ENCODE peak calls at places on chromosome 7, in five cellular contexts. G is endodermal cell; A is CD4-positive, alpha-beta memory T cell; N is upper lobe of right lung; V is cardiac muscle cell. W is an unnamed sample.

GRCh38 chr7:2001601-2002442 is 230.9 kb downstream of the MAD1L1 start:
- DNase-seq in G (no peak), A (no peak), N (peak; percentile 56), V (no peak), W (no peak)

GRCh38 chr7:73308074-73308664 is 457 bp downstream of the NSUN5 start:
- DNase-seq in G (peak; percentile 71), A (no peak), N (peak; percentile 71), V (no peak), W (peak; percentile 55)

GRCh38 chr7:104955276-104955675 is 58.7 kb upstream of the KMT2E start:
- DNase-seq in G (no peak), A (no peak), N (no peak), V (no peak), W (no peak)

GRCh38 chr7:30932562-30932961 is 20.9 kb downstream of the AQP1 start:
- DNase-seq in G (no peak), A (no peak), N (no peak), V (no peak), W (no peak)

GRCh38 chr7:11749629-11750028 is 82.4 kb downstream of the THSD7A start:
- DNase-seq in G (no peak), A (no peak), N (no peak), V (no peak), W (no peak)

GRCh38 chr7:87416682-87417587 is 58.5 kb downstream of the ABCB4 start:
- DNase-seq in G (peak; percentile 88), A (peak; percentile 62), N (no peak), V (peak; percentile 76), W (peak; percentile 87)

GRCh38 chr7:33961948-33962347 is 56.6 kb downstream of the BMPER start:
- DNase-seq in G (no peak), A (no peak), N (no peak), V (no peak), W (no peak)

GRCh38 chr7:39761435-39761834 is 138.1 kb downstream of the RALA start:
- DNase-seq in G (no peak), A (no peak), N (no peak), V (no peak), W (no peak)

GRCh38 chr7:47581442-47581820 is 480 bp downstream of the TNS3 start:
- DNase-seq in G (peak; percentile 77), A (no peak), N (peak; percentile 73), V (peak; percentile 48), W (peak; percentile 74)

GRCh38 chr7:110043514-110043913 is 1047.4 kb upstream of the LRRN3 start:
- DNase-seq in G (no peak), A (no peak), N (no peak), V (no peak), W (no peak)

GRCh38 chr7:139699640-139700504 is 77.9 kb downstream of the HIPK2 start:
- DNase-seq in G (peak; percentile 82), A (no peak), N (no peak), V (no peak), W (peak; percentile 30)

GRCh38 chr7:26449175-26450165 is 157.8 kb downstream of the SNX10 start:
- DNase-seq in G (no peak), A (no peak), N (no peak), V (no peak), W (no peak)

GRCh38 chr7:24419070-24419469 is 135.1 kb downstream of the NPY start:
- DNase-seq in G (no peak), A (no peak), N (no peak), V (no peak), W (no peak)

GRCh38 chr7:55127622-55128081 is 108.8 kb downstream of the EGFR start:
- DNase-seq in G (no peak), A (no peak), N (no peak), V (no peak), W (no peak)

GRCh38 chr7:47587389-47587788 is 5.5 kb upstream of the TNS3 start:
- DNase-seq in G (no peak), A (no peak), N (peak; percentile 82), V (no peak), W (no peak)

GRCh38 chr7:376306-376969 is 86.5 kb downstream of the FOXL3 start:
- DNase-seq in G (peak; percentile 54), A (peak; percentile 23), N (peak; percentile 62), V (no peak), W (no peak)

GRCh38 chr7:91164948-91165845 is 99.0 kb upstream of the FZD1 start:
- DNase-seq in G (no peak), A (no peak), N (no peak), V (no peak), W (no peak)

GRCh38 chr7:139937685-139938084 is 108.6 kb downstream of the TBXAS1 start:
- DNase-seq in G (no peak), A (no peak), N (no peak), V (no peak), W (no peak)

GRCh38 chr7:28685291-28685659 is 272.9 kb downstream of the TRIL start:
- DNase-seq in G (peak; percentile 59), A (no peak), N (no peak), V (no peak), W (peak; percentile 47)

GRCh38 chr7:24227603-24228359 is 56.2 kb upstream of the NPY start:
- DNase-seq in G (no peak), A (peak; percentile 48), N (no peak), V (no peak), W (no peak)

GRCh38 chr7:18574235-18574540 is 78.6 kb downstream of the HDAC9 start:
- DNase-seq in G (no peak), A (no peak), N (no peak), V (no peak), W (no peak)

GRCh38 chr7:18572885-18573284 is 77.3 kb downstream of the HDAC9 start:
- DNase-seq in G (no peak), A (no peak), N (no peak), V (no peak), W (no peak)

GRCh38 chr7:18574676-18575075 is 79.1 kb downstream of the HDAC9 start:
- DNase-seq in G (no peak), A (peak; percentile 23), N (no peak), V (no peak), W (no peak)

GRCh38 chr7:18575989-18576572 is 80.5 kb downstream of the HDAC9 start:
- DNase-seq in G (no peak), A (no peak), N (no peak), V (no peak), W (no peak)

DNA sequence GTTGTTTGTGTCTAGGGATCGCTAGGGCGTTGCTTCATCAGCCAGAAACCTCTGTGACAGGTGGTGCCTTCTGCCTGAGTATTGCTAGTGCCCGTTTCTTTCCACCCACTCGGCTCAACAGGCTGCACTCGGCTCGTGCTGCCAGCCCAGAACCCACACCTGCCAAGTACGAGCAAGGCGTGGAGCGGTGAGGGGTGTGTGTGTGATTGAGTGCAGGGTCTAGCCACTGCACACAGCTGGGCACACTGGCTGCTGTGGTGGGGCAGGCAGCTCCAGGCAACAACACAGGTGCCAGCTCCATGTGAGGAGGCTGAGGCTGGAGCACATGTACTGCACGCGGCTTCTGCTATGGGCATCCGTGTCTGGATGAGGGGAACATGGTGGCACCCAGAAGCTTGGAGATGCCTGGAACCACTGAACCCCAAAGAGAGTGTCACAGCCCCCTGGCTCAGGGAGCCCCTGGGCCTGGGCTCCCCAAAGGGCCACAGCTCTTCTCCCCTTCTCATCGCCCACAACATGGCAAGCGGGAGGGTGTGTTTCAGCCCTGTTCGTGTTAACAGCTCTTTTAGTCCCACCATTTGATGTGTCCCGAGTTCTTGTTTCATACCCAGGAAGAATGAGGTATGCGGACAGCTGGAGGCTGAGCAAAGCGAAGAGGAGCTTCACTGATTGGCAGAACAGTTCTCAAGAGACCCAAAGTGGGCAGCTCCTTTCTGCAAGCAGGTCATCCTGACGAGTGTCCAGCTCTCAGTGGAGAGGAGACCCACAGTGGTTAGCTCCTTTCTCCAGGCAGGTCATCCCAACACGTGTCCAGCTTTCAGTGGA is 78.1 kb downstream of the HDAC9 start:
- DNase-seq in G (no peak), A (no peak), N (no peak), V (no peak), W (peak; percentile 50)
- H3K4me3 ChIP-seq in G (no peak overlapping the region), A (no peak overlapping the region), N (no peak overlapping the region), V (no peak overlapping the region), W (no peak overlapping the region)

DNA sequence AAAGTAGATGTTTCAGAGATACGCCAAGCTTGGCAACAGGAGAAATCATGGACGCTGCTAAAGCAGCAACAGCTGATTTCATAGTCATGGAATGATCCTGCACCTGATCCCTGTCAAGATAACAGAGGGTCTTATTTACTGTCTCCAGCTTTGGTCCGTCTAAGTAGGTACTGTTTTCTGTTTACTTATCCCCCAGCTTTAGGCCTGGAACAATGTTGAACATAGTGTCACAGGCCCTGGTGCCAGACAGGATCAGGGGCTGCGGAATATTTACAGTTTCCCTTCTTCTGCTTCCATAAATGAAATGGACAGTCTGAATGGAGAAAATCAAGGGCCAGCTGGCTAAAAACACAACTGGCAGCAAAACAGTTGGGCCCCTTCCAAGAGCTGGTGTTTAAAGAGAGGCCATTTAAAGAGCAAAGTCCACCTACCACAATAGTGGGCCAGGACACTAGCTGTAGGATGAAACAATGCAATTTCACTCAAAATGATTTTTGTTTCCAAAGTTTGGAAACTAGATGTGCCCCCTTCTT is 2.9 kb downstream of the GPR37 start:
- DNase-seq in G (no peak), A (no peak), N (no peak), V (no peak), W (no peak)
- H3K27me3 ChIP-seq in G (no peaks in the 10 kb centered on the region), A (peaks cover 5% of the 10 kb centered on the region), N (peaks cover 43% of the 10 kb centered on the region), V (peaks cover 44% of the 10 kb centered on the region), W (peaks cover 5% of the 10 kb centered on the region)

DNA sequence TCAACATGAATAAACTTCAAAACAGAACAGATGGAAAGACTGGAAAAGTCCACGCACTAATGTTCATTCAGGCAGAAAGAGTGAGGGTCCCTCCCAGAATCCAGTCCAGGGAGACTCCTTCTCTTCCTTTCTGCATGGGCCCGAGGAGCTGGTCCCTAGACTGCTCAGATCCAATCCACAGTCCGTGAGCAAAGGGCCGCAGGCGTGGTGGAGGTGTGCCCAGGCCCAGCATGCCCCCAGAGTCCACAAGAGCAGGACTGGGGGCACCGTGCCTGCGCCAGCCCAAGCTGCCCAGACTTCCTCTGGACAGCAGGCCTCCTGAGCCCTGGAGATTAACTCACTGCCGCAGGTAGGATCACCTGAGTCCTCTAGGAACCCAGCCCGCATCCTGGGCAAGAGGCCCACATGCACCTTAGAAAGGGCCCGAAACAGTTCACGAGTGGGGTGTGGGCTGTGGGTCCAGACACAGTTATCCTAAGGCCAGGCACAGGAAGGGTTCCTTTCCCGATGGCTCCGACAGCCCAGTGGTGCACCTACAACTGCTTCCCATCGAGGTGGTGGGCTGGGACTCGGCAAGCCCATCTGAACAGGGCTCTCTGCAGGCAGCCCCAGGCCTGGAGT is 531.0 kb downstream of the DNAJB6 start:
- DNase-seq in G (no peak), A (no peak), N (no peak), V (no peak), W (no peak)
- H3K4me3 ChIP-seq in G (no peak overlapping the region), A (no peak overlapping the region), N (no peak overlapping the region), V (no peak overlapping the region), W (no peak overlapping the region)

GRCh38 chr7:128207609-128208008 is 33.5 kb upstream of the LEP start:
- DNase-seq in G (no peak), A (no peak), N (no peak), V (no peak), W (no peak)
- H3K27me3 ChIP-seq in G (peaks cover 41% of the 10 kb centered on the region), A (peaks cover 7% of the 10 kb centered on the region), N (peaks cover 47% of the 10 kb centered on the region), V (peaks cover 59% of the 10 kb centered on the region), W (no peaks in the 10 kb centered on the region)

W was measured in Peyer's patch.